ENCODE peak calls at places on chromosomes 16 and 17, in nine cellular contexts. Z is prostate gland; J is AG10803; R is T-helper 2 cell; S is CD8-positive, alpha-beta memory T cell; L is transverse colon; X is GM20000; U is HL-60; M is B cell. N is an unnamed sample.

GRCh38 chr17:58375216-58375615 is 23.2 kb upstream of the SUPT4H1 start:
- DNase-seq in J (no peak), R (no peak), U (no peak), S (no peak), L (no peak), M (no peak), X (no peak), Z (no peak), N (no peak)

GRCh38 chr17:73360961-73361761 is 49.4 kb upstream of the CDC42EP4 start:
- DNase-seq in Z (no peak), L (no peak), R (no peak), U (no peak), S (no peak), X (no peak), M (no peak), J (no peak), N (no peak)

GRCh38 chr16:86886651-86887050 is 308.3 kb downstream of the FOXL1 start:
- DNase-seq in S (no peak), M (no peak), Z (no peak), J (no peak), R (no peak), L (no peak), U (no peak), X (no peak), N (no peak)

GRCh38 chr16:65754799-65755691 is 611.4 kb upstream of the CDH5 start:
- DNase-seq in J (peak; percentile 87), Z (no peak), X (no peak), M (no peak), U (no peak), S (no peak), L (peak; percentile 24), R (no peak), N (peak; percentile 40)

GRCh38 chr17:43553501-43554018 is 7.4 kb upstream of the ETV4 start:
- DNase-seq in J (no peak), R (no peak), X (no peak), Z (no peak), M (no peak), U (no peak), S (no peak), L (no peak), N (no peak)

GRCh38 chr17:4899341-4900230 is at the start of gene C17orf107:
- DNase-seq in Z (peak; percentile 88), X (peak; percentile 95), U (peak; percentile 77), J (peak; percentile 65), R (peak; percentile 94), S (peak; percentile 95), L (peak; percentile 90), M (peak; percentile 98), N (peak; percentile 93)

GRCh38 chr17:10127819-10128375 is 70.5 kb downstream of the GAS7 start:
- DNase-seq in L (peak; percentile 59), R (no peak), Z (no peak), S (no peak), M (no peak), U (peak; percentile 60), X (no peak), J (peak; percentile 98), N (peak; percentile 65)

GRCh38 chr16:82456683-82457082 is 170.1 kb upstream of the CDH13 start:
- DNase-seq in U (peak; percentile 7), J (peak; percentile 81), X (peak; percentile 65), S (no peak), L (peak; percentile 53), Z (peak; percentile 50), R (no peak), M (no peak), N (no peak)

GRCh38 chr16:15803608-15804007 is 53.2 kb downstream of the MYH11 start:
- DNase-seq in X (no peak), M (no peak), J (no peak), U (no peak), S (no peak), L (no peak), R (no peak), Z (no peak), N (no peak)

GRCh38 chr17:7439462-7440112 is at the start of gene FGF11:
- DNase-seq in L (no peak), R (no peak), U (no peak), M (no peak), X (no peak), J (no peak), Z (no peak), S (no peak), N (no peak)

GRCh38 chr16:29805232-29806095 is 865 bp upstream of the MAZ start:
- DNase-seq in M (peak; percentile 99), Z (peak; percentile 97), R (peak; percentile 98), U (peak; percentile 91), S (peak; percentile 99), L (peak; percentile 98), J (peak; percentile 98), X (peak; percentile 95), N (peak; percentile 99)

GRCh38 chr17:4901648-4902344 is 1.1 kb downstream of the CHRNE start:
- DNase-seq in Z (no peak), J (no peak), U (peak; percentile 53), R (no peak), M (peak; percentile 51), X (peak; percentile 65), L (no peak), S (peak; percentile 58), N (peak; percentile 25)

GRCh38 chr16:75074920-75075687 is 41.5 kb downstream of the LDHD start:
- DNase-seq in S (peak; percentile 90), M (peak; percentile 74), X (peak; percentile 67), R (peak; percentile 69), Z (no peak), U (peak; percentile 86), L (peak; percentile 74), J (no peak), N (peak; percentile 58)

GRCh38 chr16:27515874-27516353 is 33.8 kb downstream of the GTF3C1 start:
- DNase-seq in M (no peak), U (no peak), X (peak; percentile 43), L (no peak), R (no peak), J (no peak), Z (no peak), S (no peak), N (no peak)

GRCh38 chr17:68600881-68601564 is at the start of gene FAM20A:
- DNase-seq in U (no peak), R (no peak), S (no peak), L (peak; percentile 13), X (peak; percentile 25), J (peak; percentile 34), M (peak; percentile 39), Z (no peak), N (peak; percentile 60)

GRCh38 chr17:70871180-70871818 is 702.0 kb downstream of the KCNJ2 start:
- DNase-seq in R (no peak), S (no peak), Z (no peak), L (no peak), X (no peak), J (no peak), M (no peak), U (no peak), N (no peak)

GRCh38 chr17:67519801-67520251 is 142.7 kb downstream of the PITPNC1 start:
- DNase-seq in J (no peak), M (no peak), Z (no peak), U (no peak), S (no peak), L (no peak), X (no peak), R (no peak), N (no peak)

GRCh38 chr17:7848665-7849184 is 6.1 kb upstream of the TMEM88 start:
- DNase-seq in M (peak; percentile 36), Z (no peak), L (no peak), J (no peak), R (no peak), U (no peak), X (no peak), S (no peak), N (peak; percentile 44)

GRCh38 chr16:84692451-84692850 is 7.3 kb upstream of the USP10 start:
- DNase-seq in L (no peak), M (no peak), X (no peak), J (no peak), S (no peak), R (no peak), Z (no peak), U (peak; percentile 57), N (no peak)

GRCh38 chr16:84190731-84191388 is at the start of gene ADAD2:
- DNase-seq in M (no peak), U (no peak), Z (no peak), S (no peak), X (no peak), L (no peak), J (no peak), R (no peak), N (no peak)

GRCh38 chr17:79026345-79027273 is 2.6 kb downstream of the C1QTNF1 start:
- DNase-seq in Z (no peak), X (no peak), R (no peak), U (no peak), M (no peak), S (no peak), J (peak; percentile 78), L (peak; percentile 56), N (no peak)

GRCh38 chr16:2005646-2006045 is 4.0 kb downstream of the ZNF598 start:
- DNase-seq in Z (no peak), U (no peak), J (peak; percentile 26), X (no peak), R (no peak), S (no peak), M (no peak), L (no peak), N (no peak)

GRCh38 chr16:54647731-54648221 is 282.9 kb upstream of the IRX5 start:
- DNase-seq in J (peak; percentile 90), L (no peak), Z (peak; percentile 58), X (no peak), R (no peak), S (no peak), M (no peak), U (no peak), N (no peak)

GRCh38 chr16:54936086-54936978 is 5.7 kb downstream of the IRX5 start:
- DNase-seq in M (no peak), L (no peak), S (no peak), X (peak; percentile 40), J (peak; percentile 56), U (peak; percentile 30), R (no peak), Z (peak; percentile 40), N (peak; percentile 37)

GRCh38 chr17:83085526-83086196 is 6.3 kb downstream of the METRNL start:
- DNase-seq in X (no peak), R (no peak), J (no peak), M (no peak), L (no peak), U (no peak), S (no peak), Z (no peak), N (no peak)

GRCh38 chr17:31392856-31393748 is 1.6 kb downstream of the RAB11FIP4 start:
- DNase-seq in U (no peak), Z (peak; percentile 15), M (no peak), S (no peak), J (no peak), X (no peak), R (no peak), L (no peak), N (no peak)

GRCh38 chr16:2081685-2082084 is 33.9 kb downstream of the TSC2 start:
- DNase-seq in R (no peak), X (no peak), Z (no peak), U (no peak), J (no peak), S (no peak), M (peak; percentile 46), L (no peak), N (no peak)

GRCh38 chr16:30434852-30435251 is 5.0 kb upstream of the DCTPP1 start:
- DNase-seq in L (no peak), Z (no peak), X (no peak), U (no peak), R (no peak), M (no peak), S (no peak), J (no peak), N (no peak)

N was measured in mucosa of descending colon.